ENCODE peak calls at places on chromosomes 16 and 17, in seven cellular contexts. One of them, this sample, is unnamed.
A peak's percentile ranks its signal among the peaks of the same experiment; 100 is the strongest.

GRCh38 chr16:51682905-51683304 is 531.8 kb upstream of the SALL1 start:
- DNase-seq in tibial nerve: no peak
- DNase-seq in nephron progenitor cell: no peak
- DNase-seq in A549: no peak
- DNase-seq in fibroblast of the aortic adventitia: no peak
- DNase-seq in Peyer's patch: no peak
- DNase-seq in OCI-LY7: no peak
- DNase-seq in this sample: no peak

GRCh38 chr17:509316-509715 is 156.7 kb upstream of the RPH3AL start:
- DNase-seq in tibial nerve: no peak
- DNase-seq in nephron progenitor cell: no peak
- DNase-seq in A549: no peak
- DNase-seq in fibroblast of the aortic adventitia: peak; percentile 6
- DNase-seq in Peyer's patch: no peak
- DNase-seq in OCI-LY7: no peak
- DNase-seq in this sample: no peak

GRCh38 chr17:73091770-73092517 is 544 bp downstream of the SLC39A11 start:
- DNase-seq in tibial nerve: no peak
- DNase-seq in nephron progenitor cell: peak; percentile 51
- DNase-seq in A549: peak; percentile 21
- DNase-seq in fibroblast of the aortic adventitia: peak; percentile 25
- DNase-seq in Peyer's patch: no peak
- DNase-seq in OCI-LY7: peak; percentile 19
- DNase-seq in this sample: no peak

GRCh38 chr16:54923055-54923473 is 7.6 kb upstream of the IRX5 start:
- DNase-seq in tibial nerve: no peak
- DNase-seq in nephron progenitor cell: no peak
- DNase-seq in A549: no peak
- DNase-seq in fibroblast of the aortic adventitia: no peak
- DNase-seq in Peyer's patch: no peak
- DNase-seq in OCI-LY7: no peak
- DNase-seq in this sample: no peak

GRCh38 chr16:1839554-1839953 is 12.5 kb downstream of the FAHD1 start:
- DNase-seq in tibial nerve: no peak
- DNase-seq in nephron progenitor cell: no peak
- DNase-seq in A549: no peak
- DNase-seq in fibroblast of the aortic adventitia: peak; percentile 72
- DNase-seq in Peyer's patch: no peak
- DNase-seq in OCI-LY7: no peak
- DNase-seq in this sample: no peak

GRCh38 chr16:102060-102855 is 24.2 kb downstream of the MPG start:
- DNase-seq in tibial nerve: peak; percentile 48
- DNase-seq in nephron progenitor cell: no peak
- DNase-seq in A549: no peak
- DNase-seq in fibroblast of the aortic adventitia: peak; percentile 69
- DNase-seq in Peyer's patch: no peak
- DNase-seq in OCI-LY7: no peak
- DNase-seq in this sample: no peak

GRCh38 chr16:626787-627457 is 3.9 kb upstream of the WFIKKN1 start:
- DNase-seq in tibial nerve: no peak
- DNase-seq in nephron progenitor cell: no peak
- DNase-seq in A549: peak; percentile 92
- DNase-seq in fibroblast of the aortic adventitia: peak; percentile 96
- DNase-seq in Peyer's patch: no peak
- DNase-seq in OCI-LY7: no peak
- DNase-seq in this sample: no peak

GRCh38 chr17:38869647-38870258 is at the start of gene LASP1:
- DNase-seq in tibial nerve: peak; percentile 85
- DNase-seq in nephron progenitor cell: peak; percentile 87
- DNase-seq in A549: peak; percentile 90
- DNase-seq in fibroblast of the aortic adventitia: peak; percentile 82
- DNase-seq in Peyer's patch: peak; percentile 92
- DNase-seq in OCI-LY7: peak; percentile 94
- DNase-seq in this sample: peak; percentile 78

GRCh38 chr16:88941933-88942909 is 34.8 kb downstream of the CBFA2T3 start:
- DNase-seq in tibial nerve: no peak
- DNase-seq in nephron progenitor cell: peak; percentile 78
- DNase-seq in A549: peak; percentile 29
- DNase-seq in fibroblast of the aortic adventitia: no peak
- DNase-seq in Peyer's patch: peak; percentile 70
- DNase-seq in OCI-LY7: peak; percentile 84
- DNase-seq in this sample: peak; percentile 71

GRCh38 chr17:2138318-2138717 is 83.4 kb downstream of the HIC1 start:
- DNase-seq in tibial nerve: no peak
- DNase-seq in nephron progenitor cell: no peak
- DNase-seq in A549: no peak
- DNase-seq in fibroblast of the aortic adventitia: no peak
- DNase-seq in Peyer's patch: peak; percentile 51
- DNase-seq in OCI-LY7: peak; percentile 71
- DNase-seq in this sample: no peak

GRCh38 chr16:55326261-55326802 is 2.3 kb downstream of the IRX6 start:
- DNase-seq in tibial nerve: no peak
- DNase-seq in nephron progenitor cell: no peak
- DNase-seq in A549: no peak
- DNase-seq in fibroblast of the aortic adventitia: no peak
- DNase-seq in Peyer's patch: no peak
- DNase-seq in OCI-LY7: no peak
- DNase-seq in this sample: no peak

GRCh38 chr17:63419949-63420867 is 25.9 kb downstream of the CYB561 start:
- DNase-seq in tibial nerve: no peak
- DNase-seq in nephron progenitor cell: no peak
- DNase-seq in A549: no peak
- DNase-seq in fibroblast of the aortic adventitia: no peak
- DNase-seq in Peyer's patch: no peak
- DNase-seq in OCI-LY7: no peak
- DNase-seq in this sample: no peak

GRCh38 chr17:49846938-49847712 is 744 bp downstream of the TAC4 start:
- DNase-seq in tibial nerve: no peak
- DNase-seq in nephron progenitor cell: no peak
- DNase-seq in A549: no peak
- DNase-seq in fibroblast of the aortic adventitia: no peak
- DNase-seq in Peyer's patch: no peak
- DNase-seq in OCI-LY7: no peak
- DNase-seq in this sample: no peak

GRCh38 chr17:49901460-49902331 is 53.8 kb upstream of the TAC4 start:
- DNase-seq in tibial nerve: no peak
- DNase-seq in nephron progenitor cell: peak; percentile 57
- DNase-seq in A549: no peak
- DNase-seq in fibroblast of the aortic adventitia: no peak
- DNase-seq in Peyer's patch: no peak
- DNase-seq in OCI-LY7: no peak
- DNase-seq in this sample: peak; percentile 67

GRCh38 chr17:48453447-48453846 is 23.4 kb upstream of the SKAP1 start:
- DNase-seq in tibial nerve: no peak
- DNase-seq in nephron progenitor cell: no peak
- DNase-seq in A549: no peak
- DNase-seq in fibroblast of the aortic adventitia: no peak
- DNase-seq in Peyer's patch: no peak
- DNase-seq in OCI-LY7: peak; percentile 79
- DNase-seq in this sample: no peak

GRCh38 chr16:89720520-89720858 is 209 bp downstream of the VPS9D1 start:
- DNase-seq in tibial nerve: no peak
- DNase-seq in nephron progenitor cell: peak; percentile 83
- DNase-seq in A549: no peak
- DNase-seq in fibroblast of the aortic adventitia: no peak
- DNase-seq in Peyer's patch: no peak
- DNase-seq in OCI-LY7: no peak
- DNase-seq in this sample: no peak

GRCh38 chr17:60406887-60407286 is 15.0 kb upstream of the USP32 start:
- DNase-seq in tibial nerve: no peak
- DNase-seq in nephron progenitor cell: no peak
- DNase-seq in A549: no peak
- DNase-seq in fibroblast of the aortic adventitia: no peak
- DNase-seq in Peyer's patch: no peak
- DNase-seq in OCI-LY7: no peak
- DNase-seq in this sample: no peak

DNA sequence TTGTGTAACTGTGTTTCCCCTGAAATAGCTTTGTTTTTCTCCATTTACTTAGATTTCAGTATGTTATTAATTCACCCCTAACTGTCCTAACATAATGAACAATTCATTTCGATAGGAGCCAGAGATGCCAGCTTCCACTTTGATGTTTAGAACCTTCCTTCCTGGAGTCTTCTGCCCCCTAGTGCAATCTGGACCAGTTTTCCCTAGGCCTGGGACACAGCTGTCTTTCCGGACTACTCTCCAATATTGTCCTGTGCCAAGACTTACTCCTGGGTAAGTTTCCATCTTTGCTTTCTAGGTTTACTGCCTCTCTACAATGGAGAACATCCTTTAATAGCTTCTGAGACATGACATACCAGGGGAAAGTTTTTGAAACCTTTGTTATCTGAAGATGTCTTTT is 12.8 kb downstream of the RECQL5 start:
- DNase-seq in tibial nerve: no peak
- DNase-seq in nephron progenitor cell: no peak
- DNase-seq in A549: peak; percentile 60
- DNase-seq in fibroblast of the aortic adventitia: no peak
- DNase-seq in Peyer's patch: no peak
- DNase-seq in OCI-LY7: no peak
- DNase-seq in this sample: no peak
- TF ChIP-seq CTCF in tibial nerve: no peak
- TF ChIP-seq CTCF in nephron progenitor cell: no peak
- TF ChIP-seq CTCF in A549: peak; percentile 52
- TF ChIP-seq CTCF in fibroblast of the aortic adventitia: no peak
- TF ChIP-seq CTCF in Peyer's patch: no peak
- TF ChIP-seq CTCF in OCI-LY7: peak; percentile 56
- TF ChIP-seq CTCF in this sample: no peak

DNA sequence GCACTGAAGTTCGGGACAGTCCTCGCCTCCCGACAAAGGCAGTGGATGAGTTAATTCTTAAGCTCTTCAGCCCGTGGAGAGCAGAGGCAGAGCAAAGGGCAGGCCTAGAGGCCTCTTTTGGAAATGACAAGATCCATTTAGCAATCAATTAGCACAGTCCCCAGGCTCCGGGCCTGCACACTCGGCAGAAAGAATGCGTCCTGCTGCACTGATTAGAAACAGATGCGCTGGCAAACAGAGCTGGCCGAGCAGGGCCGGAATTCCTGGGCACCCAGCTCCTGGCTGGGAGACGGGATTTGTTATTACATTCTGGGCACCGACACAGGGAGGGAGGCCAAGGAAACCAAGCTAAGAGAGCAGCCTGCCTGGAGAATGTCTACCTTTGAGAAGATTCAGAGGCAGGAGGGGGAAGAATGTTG is 162.9 kb downstream of the COPRS start:
- DNase-seq in tibial nerve: peak; percentile 72
- DNase-seq in nephron progenitor cell: peak; percentile 66
- DNase-seq in A549: no peak
- DNase-seq in fibroblast of the aortic adventitia: peak; percentile 99
- DNase-seq in Peyer's patch: no peak
- DNase-seq in OCI-LY7: no peak
- DNase-seq in this sample: peak; percentile 81
- TF ChIP-seq CTCF in tibial nerve: no peak
- TF ChIP-seq CTCF in nephron progenitor cell: no peak
- TF ChIP-seq CTCF in A549: no peak
- TF ChIP-seq CTCF in fibroblast of the aortic adventitia: peak; percentile 45
- TF ChIP-seq CTCF in Peyer's patch: no peak
- TF ChIP-seq CTCF in OCI-LY7: no peak
- TF ChIP-seq CTCF in this sample: no peak

GRCh38 chr16:67668495-67669157 is 2.0 kb downstream of the C16orf86 start:
- DNase-seq in tibial nerve: no peak
- DNase-seq in nephron progenitor cell: no peak
- DNase-seq in A549: no peak
- DNase-seq in fibroblast of the aortic adventitia: no peak
- DNase-seq in Peyer's patch: peak; percentile 49
- DNase-seq in OCI-LY7: peak; percentile 73
- DNase-seq in this sample: no peak
- TF ChIP-seq CTCF in tibial nerve: no peak
- TF ChIP-seq CTCF in nephron progenitor cell: no peak
- TF ChIP-seq CTCF in A549: no peak
- TF ChIP-seq CTCF in fibroblast of the aortic adventitia: no peak
- TF ChIP-seq CTCF in Peyer's patch: no peak
- TF ChIP-seq CTCF in OCI-LY7: peak; percentile 73
- TF ChIP-seq CTCF in this sample: peak; percentile 21

GRCh38 chr16:31868701-31869167 is 4.9 kb upstream of the ZNF267 start:
- DNase-seq in tibial nerve: peak; percentile 99
- DNase-seq in nephron progenitor cell: peak; percentile 83
- DNase-seq in A549: peak; percentile 66
- DNase-seq in fibroblast of the aortic adventitia: peak; percentile 81
- DNase-seq in Peyer's patch: peak; percentile 96
- DNase-seq in OCI-LY7: peak; percentile 80
- DNase-seq in this sample: peak; percentile 63
- TF ChIP-seq CTCF in tibial nerve: peak; percentile 81
- TF ChIP-seq CTCF in nephron progenitor cell: peak; percentile 77
- TF ChIP-seq CTCF in A549: peak; percentile 82
- TF ChIP-seq CTCF in fibroblast of the aortic adventitia: peak; percentile 73
- TF ChIP-seq CTCF in Peyer's patch: peak; percentile 80
- TF ChIP-seq CTCF in OCI-LY7: peak; percentile 90
- TF ChIP-seq CTCF in this sample: peak; percentile 89

GRCh38 chr17:75625813-75626486 is 7.3 kb upstream of the SMIM5 start:
- DNase-seq in tibial nerve: no peak
- DNase-seq in nephron progenitor cell: peak; percentile 70
- DNase-seq in A549: peak; percentile 37
- DNase-seq in fibroblast of the aortic adventitia: peak; percentile 6
- DNase-seq in Peyer's patch: no peak
- DNase-seq in OCI-LY7: peak; percentile 73
- DNase-seq in this sample: no peak
- TF ChIP-seq CTCF in tibial nerve: peak; percentile 57
- TF ChIP-seq CTCF in nephron progenitor cell: peak; percentile 70
- TF ChIP-seq CTCF in A549: peak; percentile 64
- TF ChIP-seq CTCF in fibroblast of the aortic adventitia: peak; percentile 78
- TF ChIP-seq CTCF in Peyer's patch: no peak
- TF ChIP-seq CTCF in OCI-LY7: peak; percentile 97
- TF ChIP-seq CTCF in this sample: peak; percentile 70

GRCh38 chr16:71826533-71827017 is 17.9 kb upstream of the AP1G1 start:
- DNase-seq in tibial nerve: no peak
- DNase-seq in nephron progenitor cell: no peak
- DNase-seq in A549: no peak
- DNase-seq in fibroblast of the aortic adventitia: no peak
- DNase-seq in Peyer's patch: no peak
- DNase-seq in OCI-LY7: no peak
- DNase-seq in this sample: no peak
- TF ChIP-seq CTCF in tibial nerve: no peak
- TF ChIP-seq CTCF in nephron progenitor cell: no peak
- TF ChIP-seq CTCF in A549: no peak
- TF ChIP-seq CTCF in fibroblast of the aortic adventitia: no peak
- TF ChIP-seq CTCF in Peyer's patch: no peak
- TF ChIP-seq CTCF in OCI-LY7: no peak
- TF ChIP-seq CTCF in this sample: no peak

This sample was measured in mesothelial cell of epicardium.